ENCODE peak calls at places on chromosomes 5 and 9, in five cellular contexts. V is MM.1S, G is HCT116, L is hepatocyte, W is SK-N-SH. D is an unnamed sample.

GRCh38 chr5:98773464-98774191 is at the start of gene RGMB:
- DNase-seq in W (peak; percentile 97), L (peak; percentile 98), V (peak; percentile 94), G (peak; percentile 98), D (peak; percentile 99)

GRCh38 chr5:133612021-133612860 is at the start of gene FSTL4:
- DNase-seq in G (no peak), L (peak; percentile 68), W (peak; percentile 82), V (peak; percentile 72), D (peak; percentile 45)

GRCh38 chr9:77475641-77476473 is 172.3 kb downstream of the GNA14 start:
- DNase-seq in V (peak; percentile 28), G (no peak), L (no peak), W (no peak), D (no peak)

GRCh38 chr9:138077898-138078540 is 200.4 kb downstream of the CACNA1B start:
- DNase-seq in G (no peak), W (peak; percentile 2), L (no peak), V (no peak), D (no peak)

GRCh38 chr5:177494356-177495195 is 2.8 kb downstream of the PDLIM7 start:
- DNase-seq in W (peak; percentile 88), L (peak; percentile 84), V (no peak), G (peak; percentile 49), D (peak; percentile 90)

GRCh38 chr5:55429707-55430253 is 105.0 kb downstream of the PLPP1 start:
- DNase-seq in L (peak; percentile 32), G (no peak), W (peak; percentile 35), V (no peak), D (no peak)

GRCh38 chr5:144142030-144142825 is 28.2 kb downstream of the YIPF5 start:
- DNase-seq in V (peak; percentile 58), L (peak; percentile 59), G (peak; percentile 12), W (peak; percentile 36), D (peak; percentile 55)

GRCh38 chr5:124649548-124650501 is 96.6 kb downstream of the ZNF608 start:
- DNase-seq in L (peak; percentile 48), G (no peak), V (peak; percentile 99), W (peak; percentile 78), D (peak; percentile 70)

GRCh38 chr9:33230756-33231691 is 8.9 kb upstream of the SPINK4 start:
- DNase-seq in L (no peak), W (no peak), G (no peak), V (peak; percentile 0), D (peak; percentile 6)

GRCh38 chr5:61228691-61229280 is 66.5 kb upstream of the SMIM15 start:
- DNase-seq in W (no peak), G (no peak), L (no peak), V (no peak), D (no peak)

GRCh38 chr5:21219255-21219654 is 1231.3 kb upstream of the CDH18 start:
- DNase-seq in G (no peak), L (no peak), W (no peak), V (no peak), D (peak; percentile 91)

GRCh38 chr9:132367613-132368305 is 13.0 kb upstream of the SETX start:
- DNase-seq in W (no peak), G (no peak), V (no peak), L (peak; percentile 17), D (no peak)

GRCh38 chr9:70318002-70318401 is 59.2 kb downstream of the SMC5 start:
- DNase-seq in L (no peak), G (no peak), W (no peak), V (no peak), D (no peak)

GRCh38 chr9:123073441-123073840 is 40.0 kb downstream of the GPR21 start:
- DNase-seq in G (no peak), V (no peak), L (no peak), W (no peak), D (no peak)

GRCh38 chr5:10265245-10266109 is 15.4 kb downstream of the CCT5 start:
- DNase-seq in L (no peak), V (no peak), W (no peak), G (no peak), D (no peak)

GRCh38 chr9:70362952-70363351 is 51.5 kb downstream of the KLF9 start:
- DNase-seq in G (no peak), V (no peak), W (no peak), L (no peak), D (peak; percentile 19)

GRCh38 chr5:133260715-133261114 is 208.9 kb downstream of the HSPA4 start:
- DNase-seq in V (no peak), L (no peak), G (no peak), W (no peak), D (peak; percentile 10)

GRCh38 chr5:112119969-112120368 is 299.1 kb downstream of the EPB41L4A start:
- DNase-seq in V (no peak), G (no peak), W (no peak), L (no peak), D (no peak)

GRCh38 chr5:80711938-80712337 is 57.2 kb upstream of the DHFR start:
- DNase-seq in G (peak; percentile 19), W (peak; percentile 58), L (peak; percentile 34), V (no peak), D (peak; percentile 37)

GRCh38 chr9:121783126-121783522 is 131.7 kb downstream of the DAB2IP start:
- DNase-seq in G (no peak), L (no peak), V (no peak), W (no peak), D (no peak)

GRCh38 chr9:90801507-90802289 is at the start of gene SYK:
- DNase-seq in L (peak; percentile 56), V (peak; percentile 78), W (peak; percentile 66), G (no peak), D (peak; percentile 60)

GRCh38 chr5:80119337-80119736 is 84.2 kb downstream of the THBS4 start:
- DNase-seq in G (no peak), W (no peak), L (no peak), V (no peak), D (no peak)

GRCh38 chr9:126016579-126017290 is 269.6 kb downstream of the PBX3 start:
- DNase-seq in L (no peak), V (no peak), W (no peak), G (no peak), D (no peak)

GRCh38 chr9:119588874-119589560 is 219.8 kb upstream of the BRINP1 start:
- DNase-seq in W (no peak), G (no peak), L (no peak), V (no peak), D (no peak)

GRCh38 chr9:137837345-137838278 is 40.0 kb upstream of the CACNA1B start:
- DNase-seq in G (no peak), W (peak; percentile 24), L (no peak), V (no peak), D (no peak)

GRCh38 chr5:115685966-115686691 is 60.3 kb upstream of the TMED7 start:
- DNase-seq in V (no peak), W (peak; percentile 6), L (peak; percentile 13), G (no peak), D (no peak)

GRCh38 chr5:150345716-150346115 is 11.8 kb upstream of the TCOF1 start:
- DNase-seq in G (no peak), W (peak; percentile 56), L (no peak), V (no peak), D (no peak)

GRCh38 chr5:43295202-43295601 is 18.0 kb downstream of the HMGCS1 start:
- DNase-seq in G (no peak), W (no peak), V (no peak), L (no peak), D (no peak)

GRCh38 chr9:1979815-1980367 is 35.3 kb upstream of the SMARCA2 start:
- DNase-seq in W (no peak), V (peak; percentile 74), G (no peak), L (peak; percentile 11), D (no peak)

GRCh38 chr9:109297899-109298298 is 23.0 kb downstream of the EPB41L4B start:
- DNase-seq in G (no peak), L (no peak), W (no peak), V (no peak), D (peak; percentile 84)

GRCh38 chr9:19690128-19690527 is 98.7 kb downstream of the SLC24A2 start:
- DNase-seq in W (no peak), L (no peak), G (no peak), V (no peak), D (no peak)

GRCh38 chr9:82890401-82890800 is 172.5 kb downstream of the RASEF start:
- DNase-seq in L (no peak), V (no peak), G (no peak), W (no peak), D (no peak)

GRCh38 chr9:82890865-82891264 is 172.1 kb downstream of the RASEF start:
- DNase-seq in V (no peak), L (no peak), G (no peak), W (no peak), D (no peak)

GRCh38 chr9:82891321-82891720 is 171.6 kb downstream of the RASEF start:
- DNase-seq in W (no peak), L (no peak), V (no peak), G (no peak), D (no peak)

GRCh38 chr9:82893549-82893948 is 169.4 kb downstream of the RASEF start:
- DNase-seq in V (no peak), L (no peak), W (no peak), G (no peak), D (no peak)
- H3K9me2 ChIP-seq in V (no peaks in the 10 kb centered on the region), L (no peaks in the 10 kb centered on the region), W (no peaks in the 10 kb centered on the region), G (no peaks in the 10 kb centered on the region), D (no peaks in the 10 kb centered on the region)

DNA sequence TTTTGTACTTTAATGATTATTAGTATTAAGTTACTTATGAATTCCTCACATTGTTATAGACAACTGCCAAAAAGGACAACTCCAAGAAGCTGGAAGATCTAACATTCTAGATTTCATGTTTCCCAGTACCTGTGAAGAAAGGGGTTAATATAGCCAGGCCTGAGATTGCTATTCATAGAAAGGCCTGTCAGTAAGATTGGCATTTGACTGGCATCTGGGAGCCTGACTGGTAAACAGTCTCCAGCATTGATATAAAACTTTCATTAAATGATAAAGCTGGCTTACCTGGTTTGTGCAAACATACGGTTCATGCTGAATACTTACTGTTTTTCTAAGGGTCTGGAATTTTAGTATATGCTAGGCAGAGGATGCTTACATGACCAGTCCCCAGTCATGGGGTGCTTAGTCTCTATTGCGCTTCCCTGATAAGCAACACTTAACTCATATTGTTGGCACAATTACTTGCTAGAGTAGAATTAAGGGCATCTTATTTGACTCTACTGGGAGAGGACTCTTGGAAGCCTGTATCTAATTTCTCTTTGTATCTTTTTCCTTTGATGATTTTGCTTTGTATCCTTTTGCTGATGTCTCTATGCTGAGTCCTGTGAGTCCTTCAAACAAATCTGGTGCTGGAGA is 340.4 kb upstream of the SEMA6A start:
- DNase-seq in G (no peak), L (no peak), V (no peak), W (no peak), D (no peak)
- H3K9me2 ChIP-seq in G (no peaks in the 10 kb centered on the region), L (no peaks in the 10 kb centered on the region), V (no peaks in the 10 kb centered on the region), W (no peaks in the 10 kb centered on the region), D (no peaks in the 10 kb centered on the region)

GRCh38 chr9:82894961-82895902 is 167.7 kb downstream of the RASEF start:
- DNase-seq in V (no peak), W (peak; percentile 41), L (peak; percentile 26), G (no peak), D (no peak)
- H3K9me2 ChIP-seq in V (no peaks in the 10 kb centered on the region), W (no peaks in the 10 kb centered on the region), L (no peaks in the 10 kb centered on the region), G (no peaks in the 10 kb centered on the region), D (no peaks in the 10 kb centered on the region)

DNA sequence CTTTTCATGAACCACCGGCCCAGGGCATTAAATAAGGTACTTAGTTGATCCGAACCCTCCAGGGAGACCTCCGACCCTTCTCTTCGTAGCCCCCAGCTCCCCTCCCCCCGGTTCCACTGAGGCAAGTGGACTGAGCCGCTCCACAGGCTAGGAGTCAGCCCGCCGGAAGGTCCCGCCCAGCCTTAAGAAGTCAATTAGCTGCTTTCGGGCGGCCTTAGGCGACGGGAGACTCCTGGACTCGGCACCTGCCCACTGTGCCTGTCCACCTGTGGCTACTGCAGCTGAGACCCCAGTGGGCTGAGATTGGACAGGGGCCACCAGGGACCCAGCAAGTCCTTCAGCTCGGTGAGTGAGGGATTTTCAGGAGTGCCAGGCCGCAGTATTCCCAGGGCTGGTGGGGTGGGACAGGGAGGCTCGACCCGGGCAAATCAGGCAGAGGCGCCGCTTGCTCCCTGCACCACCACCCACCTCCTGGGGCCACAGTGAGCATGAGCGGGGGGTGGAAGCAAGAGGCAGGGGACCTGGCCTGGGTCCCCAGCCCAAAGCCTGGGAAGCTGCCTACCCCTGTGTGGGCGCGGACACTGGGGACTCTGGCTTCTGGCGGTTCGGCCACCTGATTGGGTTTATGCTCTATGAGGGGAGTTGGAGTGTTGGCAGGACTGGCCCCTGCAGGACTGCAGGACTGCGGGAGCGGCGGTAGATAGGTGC is 39.6 kb upstream of the SPATA31E1 start:
- DNase-seq in G (no peak), V (no peak), L (no peak), W (no peak), D (no peak)
- H3K9me2 ChIP-seq in G (no peaks in the 10 kb centered on the region), V (no peaks in the 10 kb centered on the region), L (no peaks in the 10 kb centered on the region), W (no peaks in the 10 kb centered on the region), D (no peaks in the 10 kb centered on the region)